ENCODE peak calls at places on chromosomes 4 and X, in four cellular contexts. G is left lung; V is pancreas; A is effector memory CD4-positive, alpha-beta T cell. H is an unnamed sample.

GRCh38 chr4:89158884-89159503 is 47.7 kb downstream of the TIGD2 start:
- DNase-seq in G (no peak), A (no peak), V (no peak), H (peak; percentile 38)

GRCh38 chr4:99708551-99708950 is 50.9 kb upstream of the C4orf54 start:
- DNase-seq in A (no peak), G (no peak), V (no peak), H (no peak)

GRCh38 chr4:11765849-11766453 is 337.3 kb upstream of the HS3ST1 start:
- DNase-seq in A (no peak), G (no peak), V (no peak), H (no peak)

GRCh38 chrX:17634542-17635207 is 102.6 kb upstream of the SCML1 start:
- DNase-seq in V (peak; percentile 25), G (no peak), A (no peak), H (no peak)

GRCh38 chr4:140743194-140743931 is 12.8 kb downstream of the TBC1D9 start:
- DNase-seq in G (no peak), A (no peak), V (no peak), H (no peak)

GRCh38 chr4:67273676-67274075 is 271.6 kb downstream of the CENPC start:
- DNase-seq in G (no peak), V (no peak), A (no peak), H (no peak)

GRCh38 chr4:81723927-81724587 is 252.3 kb upstream of the RASGEF1B start:
- DNase-seq in G (no peak), A (no peak), V (no peak), H (no peak)

GRCh38 chrX:44828008-44828605 is 15.7 kb upstream of the DUSP21 start:
- DNase-seq in V (no peak), A (no peak), G (no peak), H (no peak)

GRCh38 chr4:47716017-47716416 is 121.8 kb downstream of the CORIN start:
- DNase-seq in V (no peak), G (no peak), A (no peak), H (no peak)

GRCh38 chr4:165151734-165152133 is 39.1 kb upstream of the TMEM192 start:
- DNase-seq in V (no peak), A (no peak), G (no peak), H (no peak)

GRCh38 chrX:7334253-7334935 is 186.4 kb upstream of the PUDP start:
- DNase-seq in A (no peak), G (no peak), V (no peak), H (no peak)

GRCh38 chr4:186304816-186305520 is 39.0 kb downstream of the F11 start:
- DNase-seq in G (no peak), V (no peak), A (no peak), H (no peak)

GRCh38 chr4:80798082-80798481 is 232.4 kb upstream of the BMP3 start:
- DNase-seq in A (no peak), V (no peak), G (no peak), H (peak; percentile 16)

GRCh38 chrX:155389634-155390033 is 7.7 kb downstream of the F8A2 start:
- DNase-seq in G (peak; percentile 11), A (no peak), V (no peak), H (no peak)

GRCh38 chr4:185122681-185123345 is 20.3 kb upstream of the SLC25A4 start:
- DNase-seq in V (no peak), A (no peak), G (no peak), H (no peak)

GRCh38 chrX:124680287-124680686 is 333.9 kb downstream of the SH2D1A start:
- DNase-seq in V (no peak), G (no peak), A (no peak), H (no peak)

GRCh38 chrX:8897259-8897658 is 96.1 kb upstream of the FAM9A start:
- DNase-seq in A (no peak), V (no peak), G (no peak), H (no peak)

GRCh38 chr4:126628933-126629332 is 1003.8 kb upstream of the INTU start:
- DNase-seq in A (no peak), G (no peak), V (no peak), H (no peak)

GRCh38 chrX:39327255-39327654 is 526.0 kb downstream of the MID1IP1 start:
- DNase-seq in G (no peak), V (no peak), A (no peak), H (peak; percentile 62)

GRCh38 chrX:34585561-34585960 is 71.5 kb downstream of the TMEM47 start:
- DNase-seq in G (no peak), V (no peak), A (no peak), H (no peak)

GRCh38 chr4:99855677-99856076 is 38.5 kb downstream of the LAMTOR3 start:
- DNase-seq in V (peak; percentile 15), A (no peak), G (no peak), H (no peak)

GRCh38 chrX:53287493-53288138 is 6.2 kb upstream of the IQSEC2 start:
- DNase-seq in A (no peak), V (peak; percentile 37), G (no peak), H (peak; percentile 63)

GRCh38 chrX:110003167-110004156 is 548 bp downstream of the TMEM164 start:
- DNase-seq in A (no peak), V (peak; percentile 39), G (peak; percentile 69), H (peak; percentile 8)

GRCh38 chr4:40066651-40067050 is 10.0 kb downstream of the N4BP2 start:
- DNase-seq in V (no peak), G (no peak), A (no peak), H (no peak)

GRCh38 chrX:123965712-123966111 is 4.2 kb downstream of the STAG2 start:
- DNase-seq in A (no peak), V (no peak), G (no peak), H (no peak)

GRCh38 chr4:57943672-57944071 is 833.5 kb upstream of the IGFBP7 start:
- DNase-seq in A (no peak), G (peak; percentile 49), V (no peak), H (no peak)

GRCh38 chr4:41644288-41644914 is 104.1 kb downstream of the PHOX2B start:
- DNase-seq in A (no peak), G (peak; percentile 88), V (peak; percentile 36), H (no peak)

GRCh38 chr4:88880001-88880400 is 177.0 kb downstream of the FAM13A start:
- DNase-seq in A (no peak), G (no peak), V (no peak), H (no peak)

GRCh38 chr4:58042176-58042575 is 932.0 kb upstream of the IGFBP7 start:
- DNase-seq in V (no peak), A (no peak), G (no peak), H (no peak)

GRCh38 chr4:78057135-78057599 is at the start of gene FRAS1:
- DNase-seq in G (peak; percentile 71), V (peak; percentile 33), A (no peak), H (peak; percentile 3)

GRCh38 chr4:914531-914930 is 17.6 kb downstream of the GAK start:
- DNase-seq in A (no peak), V (no peak), G (peak; percentile 23), H (no peak)

DNA sequence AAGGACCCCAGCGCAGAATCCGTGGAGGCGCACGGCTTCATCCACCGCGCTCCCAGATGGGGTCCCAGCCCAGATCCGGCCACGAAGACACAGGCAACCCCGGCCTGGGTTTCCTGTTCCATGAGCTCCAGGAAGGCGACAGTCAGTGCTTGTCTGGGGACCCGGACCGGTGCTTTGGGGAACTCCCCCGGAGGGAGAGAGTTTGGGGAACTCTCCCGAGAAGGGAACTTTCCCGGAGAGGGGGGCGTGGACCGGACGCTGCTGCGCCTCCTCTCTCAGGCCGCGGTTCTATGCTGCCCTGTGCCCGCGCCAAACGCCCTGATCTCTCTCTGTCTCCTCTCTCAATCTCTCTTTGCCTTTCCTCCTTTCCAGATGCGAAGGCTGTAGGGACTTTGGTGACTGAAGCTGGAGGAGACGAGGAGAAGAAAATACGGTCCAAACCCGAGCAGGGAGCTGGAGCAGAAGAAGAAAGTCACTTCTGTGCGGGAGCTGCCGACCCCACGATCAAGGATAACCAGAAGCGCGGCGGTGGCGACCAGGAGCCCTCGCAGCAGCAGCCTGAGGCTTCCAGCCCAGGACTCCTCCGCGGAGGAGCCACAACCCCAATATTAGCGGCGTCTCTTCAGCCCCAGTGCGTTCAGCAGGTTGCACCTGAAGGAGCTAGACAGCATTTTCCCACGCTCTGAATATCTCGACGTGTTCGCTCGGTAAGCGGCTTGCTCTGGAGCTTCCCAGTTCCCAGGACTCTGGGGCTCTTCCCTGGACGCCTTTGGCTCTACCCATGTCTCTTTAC is 47.6 kb upstream of the NKAP start:
- DNase-seq in V (peak; percentile 34), G (peak; percentile 72), A (no peak), H (no peak)
- H3K4me3 ChIP-seq in V (peak overlapping the region; percentile 4), G (no peak overlapping the region), A (peak overlapping the region; percentile 29), H (no peak overlapping the region)

GRCh38 chr4:4857809-4858508 is 1.5 kb upstream of the MSX1 start:
- DNase-seq in V (no peak), A (no peak), G (peak; percentile 64), H (no peak)
- H3K27me3 ChIP-seq in V (no peaks in the 10 kb centered on the region), A (peaks cover 83% of the 10 kb centered on the region), G (peaks cover 100% of the 10 kb centered on the region), H (peaks cover 26% of the 10 kb centered on the region)

GRCh38 chrX:38107028-38107427 is 100.7 kb downstream of the SYTL5 start:
- DNase-seq in A (no peak), V (no peak), G (no peak), H (no peak)

GRCh38 chrX:38102875-38103274 is 96.5 kb downstream of the SYTL5 start:
- DNase-seq in V (no peak), A (no peak), G (no peak), H (no peak)

GRCh38 chrX:38102240-38102639 is 95.9 kb downstream of the SYTL5 start:
- DNase-seq in G (no peak), V (no peak), A (no peak), H (no peak)

GRCh38 chrX:38105216-38105725 is 98.9 kb downstream of the SYTL5 start:
- DNase-seq in G (no peak), V (no peak), A (no peak), H (no peak)

DNA sequence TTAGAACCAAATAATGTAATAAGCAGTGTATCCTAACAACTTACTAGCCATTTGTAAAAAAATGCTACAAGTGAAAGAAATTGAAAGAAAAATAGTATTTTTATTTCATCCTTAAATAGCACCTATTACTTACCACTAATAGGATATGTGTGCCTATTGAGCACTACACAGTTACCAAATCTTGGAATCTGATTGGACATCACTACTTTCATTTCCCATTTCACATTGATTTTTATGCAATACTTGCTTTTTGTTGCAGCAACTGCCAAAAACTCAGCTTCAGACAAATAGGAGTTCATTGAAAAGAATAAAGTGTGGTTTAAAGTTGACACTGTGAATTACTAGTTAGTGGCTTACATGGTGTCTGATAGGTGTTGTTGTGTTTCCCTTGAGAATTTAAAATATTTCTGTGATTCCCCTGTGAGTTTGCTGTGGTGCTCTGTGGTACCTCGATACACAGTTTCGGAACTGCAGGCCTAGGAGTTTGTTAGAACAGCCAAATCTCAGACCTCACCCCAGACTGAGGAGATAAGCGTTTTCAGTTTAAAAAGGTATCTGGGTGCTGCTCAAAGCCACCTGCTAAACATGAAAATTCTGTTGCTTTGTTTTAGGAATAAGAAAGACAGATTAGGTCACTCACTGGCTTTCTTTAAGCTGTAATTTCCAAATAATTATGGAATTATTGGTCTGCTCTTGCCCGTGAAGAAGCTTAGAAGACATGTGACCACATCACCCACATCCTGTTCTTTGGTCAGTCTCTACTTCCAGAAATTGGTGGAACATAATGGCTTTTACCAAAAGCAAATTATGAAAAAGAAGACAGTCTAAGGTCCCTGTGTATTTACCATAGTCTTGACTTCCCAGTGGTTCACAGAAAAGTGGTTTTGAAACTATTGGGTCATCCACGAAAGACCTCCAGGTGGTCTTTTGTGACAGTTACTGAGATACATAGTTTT is 97.8 kb downstream of the SYTL5 start:
- DNase-seq in G (no peak), V (no peak), A (no peak), H (no peak)
- H3K4me1 ChIP-seq in G (no peaks in the 10 kb centered on the region), V (no peaks in the 10 kb centered on the region), A (no peaks in the 10 kb centered on the region), H (no peaks in the 10 kb centered on the region)

GRCh38 chr4:152244659-152245058 is 291.2 kb downstream of the FBXW7 start:
- DNase-seq in G (no peak), A (no peak), V (no peak), H (no peak)
- H3K4me3 ChIP-seq in G (no peak overlapping the region), A (no peak overlapping the region), V (no peak overlapping the region), H (no peak overlapping the region)